ENCODE peak calls at places on chromosomes 12 and 14, in six cellular contexts. One of them, this sample, is unnamed.
A peak's percentile ranks its signal among the peaks of the same experiment; 100 is the strongest.

GRCh38 chr14:93548102-93548843 is 117.5 kb downstream of the UNC79 start:
- DNase-seq in COR-L47: no peak
- DNase-seq in lower lobe of right lung: no peak
- DNase-seq in NCI-H460: no peak
- DNase-seq in stimulated activated CD8-positive, alpha-beta memory T cell treated with anti-CD3 and anti-CD28 coated beads, Interleukin-7, amount 100 ng/mL, for 1 hour: no peak
- DNase-seq in activated CD4-positive, alpha-beta T cell treated with anti-CD3 and anti-CD28 coated beads for 4 hours: no peak
- DNase-seq in this sample: peak; percentile 92

GRCh38 chr12:42560977-42561376 is 28.6 kb downstream of the PRICKLE1 start:
- DNase-seq in stimulated activated CD8-positive, alpha-beta memory T cell treated with anti-CD3 and anti-CD28 coated beads, Interleukin-7, amount 100 ng/mL, for 1 hour: no peak
- DNase-seq in NCI-H460: no peak
- DNase-seq in activated CD4-positive, alpha-beta T cell treated with anti-CD3 and anti-CD28 coated beads for 4 hours: no peak
- DNase-seq in COR-L47: no peak
- DNase-seq in lower lobe of right lung: no peak
- DNase-seq in this sample: no peak

GRCh38 chr14:35929171-35929570 is 103.0 kb downstream of the BRMS1L start:
- DNase-seq in COR-L47: no peak
- DNase-seq in stimulated activated CD8-positive, alpha-beta memory T cell treated with anti-CD3 and anti-CD28 coated beads, Interleukin-7, amount 100 ng/mL, for 1 hour: no peak
- DNase-seq in lower lobe of right lung: no peak
- DNase-seq in NCI-H460: no peak
- DNase-seq in activated CD4-positive, alpha-beta T cell treated with anti-CD3 and anti-CD28 coated beads for 4 hours: no peak
- DNase-seq in this sample: no peak

GRCh38 chr14:81366884-81367283 is 33.2 kb downstream of the STON2 start:
- DNase-seq in NCI-H460: no peak
- DNase-seq in COR-L47: no peak
- DNase-seq in lower lobe of right lung: no peak
- DNase-seq in activated CD4-positive, alpha-beta T cell treated with anti-CD3 and anti-CD28 coated beads for 4 hours: no peak
- DNase-seq in stimulated activated CD8-positive, alpha-beta memory T cell treated with anti-CD3 and anti-CD28 coated beads, Interleukin-7, amount 100 ng/mL, for 1 hour: no peak
- DNase-seq in this sample: no peak

GRCh38 chr12:64522316-64522715 is 70.4 kb downstream of the TBK1 start:
- DNase-seq in NCI-H460: no peak
- DNase-seq in COR-L47: peak; percentile 56
- DNase-seq in lower lobe of right lung: no peak
- DNase-seq in stimulated activated CD8-positive, alpha-beta memory T cell treated with anti-CD3 and anti-CD28 coated beads, Interleukin-7, amount 100 ng/mL, for 1 hour: no peak
- DNase-seq in activated CD4-positive, alpha-beta T cell treated with anti-CD3 and anti-CD28 coated beads for 4 hours: no peak
- DNase-seq in this sample: no peak

GRCh38 chr14:59622641-59623040 is 46.0 kb upstream of the CCDC175 start:
- DNase-seq in stimulated activated CD8-positive, alpha-beta memory T cell treated with anti-CD3 and anti-CD28 coated beads, Interleukin-7, amount 100 ng/mL, for 1 hour: no peak
- DNase-seq in NCI-H460: no peak
- DNase-seq in COR-L47: no peak
- DNase-seq in activated CD4-positive, alpha-beta T cell treated with anti-CD3 and anti-CD28 coated beads for 4 hours: no peak
- DNase-seq in lower lobe of right lung: no peak
- DNase-seq in this sample: no peak

GRCh38 chr14:96362071-96362964 is 823 bp downstream of the ATG2B start:
- DNase-seq in activated CD4-positive, alpha-beta T cell treated with anti-CD3 and anti-CD28 coated beads for 4 hours: peak; percentile 40
- DNase-seq in NCI-H460: peak; percentile 35
- DNase-seq in stimulated activated CD8-positive, alpha-beta memory T cell treated with anti-CD3 and anti-CD28 coated beads, Interleukin-7, amount 100 ng/mL, for 1 hour: peak; percentile 4
- DNase-seq in COR-L47: peak; percentile 82
- DNase-seq in lower lobe of right lung: no peak
- DNase-seq in this sample: peak; percentile 74

GRCh38 chr12:88952543-88952942 is 372.3 kb upstream of the KITLG start:
- DNase-seq in lower lobe of right lung: no peak
- DNase-seq in COR-L47: peak; percentile 10
- DNase-seq in stimulated activated CD8-positive, alpha-beta memory T cell treated with anti-CD3 and anti-CD28 coated beads, Interleukin-7, amount 100 ng/mL, for 1 hour: no peak
- DNase-seq in NCI-H460: peak; percentile 29
- DNase-seq in activated CD4-positive, alpha-beta T cell treated with anti-CD3 and anti-CD28 coated beads for 4 hours: no peak
- DNase-seq in this sample: peak; percentile 51

GRCh38 chr14:55073856-55074255 is 22.4 kb downstream of the MAPK1IP1L start:
- DNase-seq in stimulated activated CD8-positive, alpha-beta memory T cell treated with anti-CD3 and anti-CD28 coated beads, Interleukin-7, amount 100 ng/mL, for 1 hour: no peak
- DNase-seq in COR-L47: no peak
- DNase-seq in NCI-H460: no peak
- DNase-seq in lower lobe of right lung: no peak
- DNase-seq in activated CD4-positive, alpha-beta T cell treated with anti-CD3 and anti-CD28 coated beads for 4 hours: no peak
- DNase-seq in this sample: peak; percentile 33

GRCh38 chr12:11649413-11650278 is at the start of gene ETV6:
- DNase-seq in activated CD4-positive, alpha-beta T cell treated with anti-CD3 and anti-CD28 coated beads for 4 hours: peak; percentile 80
- DNase-seq in COR-L47: peak; percentile 40
- DNase-seq in NCI-H460: peak; percentile 61
- DNase-seq in stimulated activated CD8-positive, alpha-beta memory T cell treated with anti-CD3 and anti-CD28 coated beads, Interleukin-7, amount 100 ng/mL, for 1 hour: peak; percentile 37
- DNase-seq in lower lobe of right lung: peak; percentile 77
- DNase-seq in this sample: peak; percentile 95

GRCh38 chr14:61461808-61462275 is 140.5 kb downstream of the PRKCH start:
- DNase-seq in activated CD4-positive, alpha-beta T cell treated with anti-CD3 and anti-CD28 coated beads for 4 hours: peak; percentile 60
- DNase-seq in NCI-H460: peak; percentile 74
- DNase-seq in COR-L47: peak; percentile 53
- DNase-seq in stimulated activated CD8-positive, alpha-beta memory T cell treated with anti-CD3 and anti-CD28 coated beads, Interleukin-7, amount 100 ng/mL, for 1 hour: no peak
- DNase-seq in lower lobe of right lung: no peak
- DNase-seq in this sample: peak; percentile 81

GRCh38 chr14:103143535-103143934 is 20.3 kb downstream of the TNFAIP2 start:
- DNase-seq in lower lobe of right lung: no peak
- DNase-seq in stimulated activated CD8-positive, alpha-beta memory T cell treated with anti-CD3 and anti-CD28 coated beads, Interleukin-7, amount 100 ng/mL, for 1 hour: no peak
- DNase-seq in COR-L47: no peak
- DNase-seq in activated CD4-positive, alpha-beta T cell treated with anti-CD3 and anti-CD28 coated beads for 4 hours: no peak
- DNase-seq in NCI-H460: peak; percentile 58
- DNase-seq in this sample: peak; percentile 59

GRCh38 chr14:43019826-43020225 is 1413.2 kb downstream of the LRFN5 start:
- DNase-seq in stimulated activated CD8-positive, alpha-beta memory T cell treated with anti-CD3 and anti-CD28 coated beads, Interleukin-7, amount 100 ng/mL, for 1 hour: no peak
- DNase-seq in lower lobe of right lung: no peak
- DNase-seq in COR-L47: no peak
- DNase-seq in NCI-H460: no peak
- DNase-seq in activated CD4-positive, alpha-beta T cell treated with anti-CD3 and anti-CD28 coated beads for 4 hours: no peak
- DNase-seq in this sample: no peak

GRCh38 chr14:94924189-94924588 is 154.3 kb upstream of the GSC start:
- DNase-seq in lower lobe of right lung: no peak
- DNase-seq in activated CD4-positive, alpha-beta T cell treated with anti-CD3 and anti-CD28 coated beads for 4 hours: no peak
- DNase-seq in stimulated activated CD8-positive, alpha-beta memory T cell treated with anti-CD3 and anti-CD28 coated beads, Interleukin-7, amount 100 ng/mL, for 1 hour: no peak
- DNase-seq in NCI-H460: peak; percentile 87
- DNase-seq in COR-L47: no peak
- DNase-seq in this sample: no peak

This sample was measured in renal cortical epithelial cell.